ENCODE peak calls at places on chromosomes 7 and 10, in eight cellular contexts. G is GM03348, M is ovary, F is astrocyte of the spinal cord, D is GM23338, H is sigmoid colon, J is thoracic aorta, X is WTC11. E is an unnamed sample.

GRCh38 chr10:95758351-95759025 is 2.5 kb downstream of the ENTPD1 start:
- DNase-seq in G (no peak), M (no peak), F (no peak), D (no peak), H (no peak), J (no peak), X (no peak), E (no peak)

GRCh38 chr10:48246501-48246900 is 28.0 kb downstream of the FRMPD2 start:
- DNase-seq in G (no peak), M (no peak), F (no peak), D (no peak), H (peak), J (no peak), X (no peak), E (no peak)

GRCh38 chr10:124605001-124605370 is 139.2 kb downstream of the FAM53B start:
- DNase-seq in G (no peak), M (no peak), F (no peak), D (no peak), H (no peak), J (no peak), X (no peak), E (no peak)

GRCh38 chr7:35253182-35253679 is 669 bp downstream of the TBX20 start:
- DNase-seq in G (peak), M (no peak), F (no peak), D (no peak), H (no peak), J (no peak), X (peak), E (peak)

GRCh38 chr10:61822096-61822495 is 79.4 kb upstream of the ARID5B start:
- DNase-seq in G (no peak), M (no peak), F (no peak), D (no peak), H (no peak), J (no peak), X (no peak), E (no peak)

GRCh38 chr7:106814887-106815286 is 50.2 kb upstream of the PIK3CG start:
- DNase-seq in G (no peak), M (no peak), F (no peak), D (no peak), H (no peak), J (no peak), X (no peak), E (no peak)

GRCh38 chr7:152193882-152194281 is 168.4 kb downstream of the GALNT11 start:
- DNase-seq in G (no peak), M (no peak), F (no peak), D (no peak), H (no peak), J (no peak), X (no peak), E (no peak)

GRCh38 chr10:103192451-103193106 is 493 bp downstream of the NT5C2 start:
- DNase-seq in G (peak), M (peak), F (peak), D (peak), H (peak), J (peak), X (peak), E (peak)

GRCh38 chr10:983951-984705 is 4.1 kb upstream of the GTPBP4 start:
- DNase-seq in G (no peak), M (no peak), F (no peak), D (no peak), H (no peak), J (no peak), X (no peak), E (no peak)

GRCh38 chr7:116271980-116272886 is 61.9 kb downstream of the TES start:
- DNase-seq in G (peak), M (peak), F (peak), D (no peak), H (peak), J (peak), X (no peak), E (no peak)

GRCh38 chr7:157734926-157735640 is 398.3 kb downstream of the DNAJB6 start:
- DNase-seq in G (no peak), M (no peak), F (no peak), D (no peak), H (no peak), J (no peak), X (no peak), E (no peak)

GRCh38 chr7:48171190-48171589 is at the start of gene ABCA13:
- DNase-seq in G (peak), M (no peak), F (peak), D (no peak), H (no peak), J (no peak), X (no peak), E (no peak)

GRCh38 chr7:1156782-1157535 is 3.0 kb downstream of the ZFAND2A start:
- DNase-seq in G (no peak), M (no peak), F (peak), D (no peak), H (no peak), J (no peak), X (no peak), E (no peak)

E was measured in NCI-H1417.